ENCODE peak calls at places on chromosomes 5 and 9, in ten cellular contexts. One of them, this sample, is unnamed.

GRCh38 chr5:73236541-73237128 is 63.6 kb downstream of the TMEM174 start:
- DNase-seq in neural progenitor cell: no peak
- DNase-seq in thoracic aorta: no peak
- DNase-seq in Calu3: no peak
- DNase-seq in cardiac muscle cell: no peak
- DNase-seq in H9: no peak
- DNase-seq in heart left ventricle: no peak
- DNase-seq in fibroblast of lung: no peak
- DNase-seq in OCI-LY7: no peak
- DNase-seq in fibroblast of mammary gland: no peak
- DNase-seq in this sample: no peak

GRCh38 chr9:8860925-8861324 is 1061.3 kb upstream of the DMAC1 start:
- DNase-seq in heart left ventricle: no peak
- DNase-seq in H9: no peak
- DNase-seq in neural progenitor cell: no peak
- DNase-seq in fibroblast of mammary gland: peak
- DNase-seq in fibroblast of lung: peak
- DNase-seq in thoracic aorta: no peak
- DNase-seq in cardiac muscle cell: no peak
- DNase-seq in OCI-LY7: no peak
- DNase-seq in Calu3: no peak
- DNase-seq in this sample: no peak

GRCh38 chr9:15936316-15936869 is 383.6 kb downstream of the CCDC171 start:
- DNase-seq in OCI-LY7: no peak
- DNase-seq in H9: no peak
- DNase-seq in heart left ventricle: no peak
- DNase-seq in fibroblast of mammary gland: peak
- DNase-seq in thoracic aorta: no peak
- DNase-seq in fibroblast of lung: peak
- DNase-seq in neural progenitor cell: no peak
- DNase-seq in cardiac muscle cell: peak
- DNase-seq in Calu3: no peak
- DNase-seq in this sample: peak

GRCh38 chr9:5651246-5651645 is 22.3 kb downstream of the RIC1 start:
- DNase-seq in thoracic aorta: no peak
- DNase-seq in Calu3: no peak
- DNase-seq in neural progenitor cell: no peak
- DNase-seq in cardiac muscle cell: no peak
- DNase-seq in OCI-LY7: no peak
- DNase-seq in fibroblast of lung: no peak
- DNase-seq in heart left ventricle: no peak
- DNase-seq in H9: no peak
- DNase-seq in fibroblast of mammary gland: no peak
- DNase-seq in this sample: no peak

GRCh38 chr9:85702191-85702590 is 39.6 kb downstream of the AGTPBP1 start:
- DNase-seq in fibroblast of lung: no peak
- DNase-seq in thoracic aorta: no peak
- DNase-seq in heart left ventricle: no peak
- DNase-seq in H9: no peak
- DNase-seq in cardiac muscle cell: no peak
- DNase-seq in neural progenitor cell: no peak
- DNase-seq in Calu3: no peak
- DNase-seq in fibroblast of mammary gland: no peak
- DNase-seq in OCI-LY7: no peak
- DNase-seq in this sample: no peak

GRCh38 chr5:68862560-68862959 is 231.3 kb upstream of the SLC30A5 start:
- DNase-seq in cardiac muscle cell: no peak
- DNase-seq in fibroblast of lung: no peak
- DNase-seq in thoracic aorta: no peak
- DNase-seq in OCI-LY7: no peak
- DNase-seq in Calu3: no peak
- DNase-seq in fibroblast of mammary gland: no peak
- DNase-seq in neural progenitor cell: no peak
- DNase-seq in H9: no peak
- DNase-seq in heart left ventricle: no peak
- DNase-seq in this sample: no peak

GRCh38 chr5:144368556-144368955 is 197.9 kb downstream of the KCTD16 start:
- DNase-seq in heart left ventricle: no peak
- DNase-seq in fibroblast of mammary gland: peak
- DNase-seq in thoracic aorta: no peak
- DNase-seq in Calu3: no peak
- DNase-seq in OCI-LY7: no peak
- DNase-seq in cardiac muscle cell: peak
- DNase-seq in H9: no peak
- DNase-seq in fibroblast of lung: peak
- DNase-seq in neural progenitor cell: no peak
- DNase-seq in this sample: peak

GRCh38 chr5:158877124-158877581 is 222.6 kb downstream of the EBF1 start:
- DNase-seq in neural progenitor cell: no peak
- DNase-seq in H9: no peak
- DNase-seq in fibroblast of lung: no peak
- DNase-seq in heart left ventricle: no peak
- DNase-seq in Calu3: no peak
- DNase-seq in fibroblast of mammary gland: no peak
- DNase-seq in thoracic aorta: no peak
- DNase-seq in cardiac muscle cell: no peak
- DNase-seq in OCI-LY7: peak
- DNase-seq in this sample: no peak

GRCh38 chr9:21777701-21778100 is 24.7 kb upstream of the MTAP start:
- DNase-seq in Calu3: peak
- DNase-seq in thoracic aorta: no peak
- DNase-seq in H9: no peak
- DNase-seq in fibroblast of mammary gland: peak
- DNase-seq in fibroblast of lung: peak
- DNase-seq in cardiac muscle cell: no peak
- DNase-seq in OCI-LY7: no peak
- DNase-seq in heart left ventricle: no peak
- DNase-seq in neural progenitor cell: no peak
- DNase-seq in this sample: peak

GRCh38 chr5:98771389-98772109 is 1.9 kb upstream of the RGMB start:
- DNase-seq in thoracic aorta: no peak
- DNase-seq in fibroblast of lung: peak
- DNase-seq in fibroblast of mammary gland: peak
- DNase-seq in cardiac muscle cell: peak
- DNase-seq in H9: peak
- DNase-seq in Calu3: peak
- DNase-seq in heart left ventricle: no peak
- DNase-seq in neural progenitor cell: peak
- DNase-seq in OCI-LY7: peak
- DNase-seq in this sample: peak

GRCh38 chr5:23991406-23991805 is 484.0 kb downstream of the PRDM9 start:
- DNase-seq in thoracic aorta: no peak
- DNase-seq in heart left ventricle: no peak
- DNase-seq in fibroblast of lung: no peak
- DNase-seq in Calu3: no peak
- DNase-seq in fibroblast of mammary gland: no peak
- DNase-seq in H9: no peak
- DNase-seq in cardiac muscle cell: no peak
- DNase-seq in neural progenitor cell: no peak
- DNase-seq in OCI-LY7: no peak
- DNase-seq in this sample: no peak

GRCh38 chr9:93567271-93567959 is 9.0 kb upstream of the PHF2 start:
- DNase-seq in OCI-LY7: peak
- DNase-seq in thoracic aorta: no peak
- DNase-seq in Calu3: no peak
- DNase-seq in fibroblast of lung: peak
- DNase-seq in H9: no peak
- DNase-seq in cardiac muscle cell: peak
- DNase-seq in heart left ventricle: no peak
- DNase-seq in fibroblast of mammary gland: no peak
- DNase-seq in neural progenitor cell: peak
- DNase-seq in this sample: no peak

GRCh38 chr5:128498844-128499455 is 39.1 kb downstream of the FBN2 start:
- DNase-seq in cardiac muscle cell: peak
- DNase-seq in thoracic aorta: no peak
- DNase-seq in OCI-LY7: peak
- DNase-seq in fibroblast of lung: peak
- DNase-seq in neural progenitor cell: peak
- DNase-seq in H9: no peak
- DNase-seq in heart left ventricle: no peak
- DNase-seq in Calu3: peak
- DNase-seq in fibroblast of mammary gland: peak
- DNase-seq in this sample: peak

GRCh38 chr5:6750142-6750840 is 37.1 kb downstream of the TENT4A start:
- DNase-seq in fibroblast of mammary gland: no peak
- DNase-seq in OCI-LY7: no peak
- DNase-seq in neural progenitor cell: no peak
- DNase-seq in heart left ventricle: no peak
- DNase-seq in cardiac muscle cell: no peak
- DNase-seq in thoracic aorta: no peak
- DNase-seq in fibroblast of lung: no peak
- DNase-seq in Calu3: no peak
- DNase-seq in H9: no peak
- DNase-seq in this sample: no peak

GRCh38 chr9:130701059-130702022 is 7.8 kb downstream of the EXOSC2 start:
- DNase-seq in OCI-LY7: peak
- DNase-seq in fibroblast of lung: peak
- DNase-seq in cardiac muscle cell: peak
- DNase-seq in neural progenitor cell: peak
- DNase-seq in fibroblast of mammary gland: peak
- DNase-seq in Calu3: peak
- DNase-seq in heart left ventricle: peak
- DNase-seq in H9: peak
- DNase-seq in thoracic aorta: peak
- DNase-seq in this sample: peak

GRCh38 chr5:77255617-77256016 is 45.1 kb downstream of the PDE8B start:
- DNase-seq in OCI-LY7: no peak
- DNase-seq in fibroblast of lung: no peak
- DNase-seq in Calu3: no peak
- DNase-seq in cardiac muscle cell: no peak
- DNase-seq in thoracic aorta: no peak
- DNase-seq in H9: no peak
- DNase-seq in neural progenitor cell: no peak
- DNase-seq in fibroblast of mammary gland: no peak
- DNase-seq in heart left ventricle: no peak
- DNase-seq in this sample: no peak

GRCh38 chr5:59496524-59497134 is 396.9 kb downstream of the PDE4D start:
- DNase-seq in OCI-LY7: peak
- DNase-seq in thoracic aorta: no peak
- DNase-seq in cardiac muscle cell: no peak
- DNase-seq in fibroblast of mammary gland: peak
- DNase-seq in neural progenitor cell: peak
- DNase-seq in Calu3: peak
- DNase-seq in fibroblast of lung: peak
- DNase-seq in heart left ventricle: no peak
- DNase-seq in H9: peak
- DNase-seq in this sample: peak
- TF ChIP-seq CTCF in OCI-LY7: peak
- TF ChIP-seq CTCF in thoracic aorta: no peak
- TF ChIP-seq CTCF in cardiac muscle cell: peak
- TF ChIP-seq CTCF in fibroblast of mammary gland: peak
- TF ChIP-seq CTCF in neural progenitor cell: peak
- TF ChIP-seq CTCF in Calu3: peak
- TF ChIP-seq CTCF in fibroblast of lung: peak
- TF ChIP-seq CTCF in heart left ventricle: no peak
- TF ChIP-seq CTCF in H9: peak
- TF ChIP-seq CTCF in this sample: peak

GRCh38 chr5:8114597-8115266 is 245.8 kb downstream of the MTRR start:
- DNase-seq in OCI-LY7: no peak
- DNase-seq in fibroblast of mammary gland: no peak
- DNase-seq in neural progenitor cell: no peak
- DNase-seq in Calu3: no peak
- DNase-seq in H9: peak
- DNase-seq in heart left ventricle: no peak
- DNase-seq in fibroblast of lung: no peak
- DNase-seq in thoracic aorta: no peak
- DNase-seq in cardiac muscle cell: no peak
- DNase-seq in this sample: no peak
- TF ChIP-seq CTCF in OCI-LY7: no peak
- TF ChIP-seq CTCF in fibroblast of mammary gland: no peak
- TF ChIP-seq CTCF in neural progenitor cell: no peak
- TF ChIP-seq CTCF in Calu3: no peak
- TF ChIP-seq CTCF in H9: peak
- TF ChIP-seq CTCF in heart left ventricle: no peak
- TF ChIP-seq CTCF in fibroblast of lung: no peak
- TF ChIP-seq CTCF in thoracic aorta: no peak
- TF ChIP-seq CTCF in cardiac muscle cell: no peak
- TF ChIP-seq CTCF in this sample: no peak

DNA sequence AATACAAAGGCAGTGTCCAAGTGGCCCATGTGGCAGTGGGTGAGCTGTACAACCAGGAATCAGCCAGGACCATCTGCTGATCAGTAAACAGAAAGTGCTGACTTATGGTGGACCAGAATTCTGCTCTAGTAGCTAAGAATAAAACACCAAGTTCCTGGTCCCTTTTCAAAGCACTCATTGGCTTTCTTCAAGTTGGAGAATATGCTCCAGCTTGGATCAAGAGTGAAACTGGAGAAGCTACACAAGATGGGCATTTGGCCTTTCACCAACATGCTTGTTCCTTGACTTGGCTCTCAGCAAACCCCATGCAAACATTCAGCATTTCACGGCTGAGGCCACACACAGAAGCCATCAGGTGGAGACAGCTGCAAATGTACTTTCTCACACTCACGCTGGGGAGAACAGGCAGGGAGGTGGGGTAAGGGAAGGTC is 32.1 kb downstream of the MARCHF3 start:
- DNase-seq in cardiac muscle cell: no peak
- DNase-seq in Calu3: no peak
- DNase-seq in fibroblast of lung: peak
- DNase-seq in heart left ventricle: no peak
- DNase-seq in fibroblast of mammary gland: peak
- DNase-seq in neural progenitor cell: no peak
- DNase-seq in H9: no peak
- DNase-seq in thoracic aorta: no peak
- DNase-seq in OCI-LY7: peak
- DNase-seq in this sample: no peak
- TF ChIP-seq CTCF in cardiac muscle cell: no peak
- TF ChIP-seq CTCF in Calu3: no peak
- TF ChIP-seq CTCF in fibroblast of lung: no peak
- TF ChIP-seq CTCF in heart left ventricle: no peak
- TF ChIP-seq CTCF in fibroblast of mammary gland: no peak
- TF ChIP-seq CTCF in neural progenitor cell: no peak
- TF ChIP-seq CTCF in H9: no peak
- TF ChIP-seq CTCF in thoracic aorta: no peak
- TF ChIP-seq CTCF in OCI-LY7: no peak
- TF ChIP-seq CTCF in this sample: no peak

DNA sequence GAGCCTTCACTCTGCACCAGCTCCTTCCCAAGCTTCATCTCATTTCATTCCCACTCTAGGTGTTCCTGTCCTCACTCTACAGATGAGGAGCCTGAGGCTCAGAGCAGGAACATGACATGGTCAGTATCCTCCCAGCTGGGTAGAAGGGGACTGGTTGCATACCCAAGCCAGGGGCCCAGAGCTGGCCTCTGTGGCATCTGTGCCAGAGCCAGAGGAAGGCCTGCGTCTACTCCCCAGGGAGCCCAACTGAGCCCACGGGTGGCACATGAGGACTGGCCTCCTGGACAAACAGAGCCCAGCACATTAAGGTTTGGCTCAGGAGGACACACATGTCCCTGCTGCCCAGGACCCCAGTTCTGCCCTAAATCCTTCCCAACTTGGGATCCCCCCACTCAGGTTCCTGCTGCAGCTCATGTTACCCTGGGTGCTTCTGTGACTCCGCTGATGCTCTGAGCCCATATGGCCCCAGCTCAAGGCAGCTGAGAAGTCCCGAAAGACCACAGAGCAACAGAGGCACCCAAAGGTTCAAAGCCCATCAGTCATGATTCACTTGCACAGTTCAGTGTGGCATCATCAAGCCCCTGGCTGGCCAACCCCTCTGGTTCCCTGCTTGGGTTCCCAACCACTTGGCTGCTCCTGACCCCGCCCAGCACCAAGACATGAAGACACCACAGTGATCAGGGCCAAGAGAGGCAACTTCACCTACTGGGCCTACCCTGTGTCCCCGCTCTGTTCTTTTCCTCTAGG is 8.5 kb upstream of the NEURL1B start:
- DNase-seq in neural progenitor cell: no peak
- DNase-seq in fibroblast of lung: no peak
- DNase-seq in cardiac muscle cell: no peak
- DNase-seq in thoracic aorta: no peak
- DNase-seq in heart left ventricle: no peak
- DNase-seq in H9: peak
- DNase-seq in OCI-LY7: no peak
- DNase-seq in Calu3: no peak
- DNase-seq in fibroblast of mammary gland: no peak
- DNase-seq in this sample: no peak
- TF ChIP-seq CTCF in neural progenitor cell: no peak
- TF ChIP-seq CTCF in fibroblast of lung: no peak
- TF ChIP-seq CTCF in cardiac muscle cell: no peak
- TF ChIP-seq CTCF in thoracic aorta: no peak
- TF ChIP-seq CTCF in heart left ventricle: no peak
- TF ChIP-seq CTCF in H9: no peak
- TF ChIP-seq CTCF in OCI-LY7: no peak
- TF ChIP-seq CTCF in Calu3: no peak
- TF ChIP-seq CTCF in fibroblast of mammary gland: no peak
- TF ChIP-seq CTCF in this sample: no peak